ENCODE peak calls at places on chromosome 12, in four cellular contexts. One of them, this sample, is unnamed. For H3K36me3, the result is how much of the 10 kb centered on the place peaks cover.

GRCh38 chr12:9843416-9843815 is 16.1 kb downstream of the KLRF1 start:
- DNase-seq in HepG2: no peak
- DNase-seq in K562: no peak
- DNase-seq in H1: no peak
- DNase-seq in this sample: no peak

GRCh38 chr12:4160314-4161040 is 113.1 kb upstream of the CCND2 start:
- DNase-seq in HepG2: no peak
- DNase-seq in K562: no peak
- DNase-seq in H1: peak
- DNase-seq in this sample: no peak

GRCh38 chr12:56431850-56432249 is 17.4 kb downstream of the TIMELESS start:
- DNase-seq in HepG2: no peak
- DNase-seq in K562: no peak
- DNase-seq in H1: no peak
- DNase-seq in this sample: no peak

GRCh38 chr12:31650927-31651326 is 8.6 kb upstream of the ETFBKMT start:
- DNase-seq in HepG2: no peak
- DNase-seq in K562: no peak
- DNase-seq in H1: no peak
- DNase-seq in this sample: no peak

GRCh38 chr12:48072266-48072665 is 33.6 kb downstream of the SENP1 start:
- DNase-seq in HepG2: no peak
- DNase-seq in K562: no peak
- DNase-seq in H1: no peak
- DNase-seq in this sample: no peak

GRCh38 chr12:53061404-53062010 is 11.6 kb downstream of the TNS2 start:
- DNase-seq in HepG2: peak
- DNase-seq in K562: peak
- DNase-seq in H1: no peak
- DNase-seq in this sample: no peak

GRCh38 chr12:116524964-116525379 is 34.2 kb upstream of the MAP1LC3B2 start:
- DNase-seq in HepG2: no peak
- DNase-seq in K562: no peak
- DNase-seq in H1: no peak
- DNase-seq in this sample: no peak

GRCh38 chr12:57603758-57604453 is 718 bp upstream of the DTX3 start:
- DNase-seq in HepG2: no peak
- DNase-seq in K562: no peak
- DNase-seq in H1: peak
- DNase-seq in this sample: no peak

GRCh38 chr12:58847876-58848600 is 72.3 kb downstream of the LRIG3 start:
- DNase-seq in HepG2: no peak
- DNase-seq in K562: no peak
- DNase-seq in H1: no peak
- DNase-seq in this sample: peak

GRCh38 chr12:114799574-114800487 is 115.9 kb upstream of the TBX3 start:
- DNase-seq in HepG2: peak
- DNase-seq in K562: no peak
- DNase-seq in H1: no peak
- DNase-seq in this sample: no peak

GRCh38 chr12:40308851-40309420 is 84.1 kb downstream of the LRRK2 start:
- DNase-seq in HepG2: no peak
- DNase-seq in K562: no peak
- DNase-seq in H1: no peak
- DNase-seq in this sample: no peak

GRCh38 chr12:49930515-49931288 is 19.8 kb upstream of the AQP2 start:
- DNase-seq in HepG2: no peak
- DNase-seq in K562: no peak
- DNase-seq in H1: no peak
- DNase-seq in this sample: peak

GRCh38 chr12:112170376-112170775 is 45.0 kb downstream of the TRAFD1 start:
- DNase-seq in HepG2: no peak
- DNase-seq in K562: peak
- DNase-seq in H1: no peak
- DNase-seq in this sample: no peak

GRCh38 chr12:118377891-118378470 is 1.6 kb downstream of the SUDS3 start:
- DNase-seq in HepG2: peak
- DNase-seq in K562: peak
- DNase-seq in H1: peak
- DNase-seq in this sample: peak

GRCh38 chr12:9243999-9244649 is 35.9 kb upstream of the PZP start:
- DNase-seq in HepG2: peak
- DNase-seq in K562: no peak
- DNase-seq in H1: no peak
- DNase-seq in this sample: no peak

GRCh38 chr12:58496411-58496810 is 423.9 kb downstream of the LRIG3 start:
- DNase-seq in HepG2: no peak
- DNase-seq in K562: no peak
- DNase-seq in H1: no peak
- DNase-seq in this sample: no peak

GRCh38 chr12:7588703-7589329 is 76.9 kb downstream of the APOBEC1 start:
- DNase-seq in HepG2: peak
- DNase-seq in K562: peak
- DNase-seq in H1: peak
- DNase-seq in this sample: peak

GRCh38 chr12:106113446-106114083 is 25.2 kb downstream of the NUAK1 start:
- DNase-seq in HepG2: no peak
- DNase-seq in K562: no peak
- DNase-seq in H1: no peak
- DNase-seq in this sample: no peak

GRCh38 chr12:94089891-94090290 is 58.5 kb upstream of the PLXNC1 start:
- DNase-seq in HepG2: no peak
- DNase-seq in K562: peak
- DNase-seq in H1: no peak
- DNase-seq in this sample: no peak

GRCh38 chr12:27331927-27332324 is 710 bp upstream of the BMAL2 start:
- DNase-seq in HepG2: no peak
- DNase-seq in K562: no peak
- DNase-seq in H1: no peak
- DNase-seq in this sample: peak

GRCh38 chr12:68034567-68034966 is 45.3 kb downstream of the IFNG-AS1 start:
- DNase-seq in HepG2: no peak
- DNase-seq in K562: no peak
- DNase-seq in H1: no peak
- DNase-seq in this sample: no peak

GRCh38 chr12:27693403-27693802 is 2.8 kb upstream of the REP15 start:
- DNase-seq in HepG2: no peak
- DNase-seq in K562: no peak
- DNase-seq in H1: no peak
- DNase-seq in this sample: no peak

GRCh38 chr12:21607701-21608100 is 3.1 kb upstream of the GYS2 start:
- DNase-seq in HepG2: no peak
- DNase-seq in K562: no peak
- DNase-seq in H1: no peak
- DNase-seq in this sample: peak

GRCh38 chr12:62618948-62619347 is 152.3 kb downstream of the MON2 start:
- DNase-seq in HepG2: no peak
- DNase-seq in K562: no peak
- DNase-seq in H1: no peak
- DNase-seq in this sample: peak

GRCh38 chr12:105861232-105861631 is 277.5 kb downstream of the NUAK1 start:
- DNase-seq in HepG2: no peak
- DNase-seq in K562: no peak
- DNase-seq in H1: no peak
- DNase-seq in this sample: no peak

GRCh38 chr12:129903956-129904769 is at the start of gene TMEM132D:
- DNase-seq in HepG2: no peak
- DNase-seq in K562: no peak
- DNase-seq in H1: peak
- DNase-seq in this sample: no peak

GRCh38 chr12:1453801-1454200 is 140.6 kb downstream of the FBXL14 start:
- DNase-seq in HepG2: no peak
- DNase-seq in K562: no peak
- DNase-seq in H1: no peak
- DNase-seq in this sample: no peak

GRCh38 chr12:12506541-12506940 is 56.1 kb downstream of the DUSP16 start:
- DNase-seq in HepG2: no peak
- DNase-seq in K562: no peak
- DNase-seq in H1: no peak
- DNase-seq in this sample: no peak

GRCh38 chr12:113262710-113263109 is 41.4 kb downstream of the TPCN1 start:
- DNase-seq in HepG2: no peak
- DNase-seq in K562: no peak
- DNase-seq in H1: no peak
- DNase-seq in this sample: no peak

GRCh38 chr12:121903202-121903601 is 14.6 kb downstream of the PSMD9 start:
- DNase-seq in HepG2: no peak
- DNase-seq in K562: no peak
- DNase-seq in H1: no peak
- DNase-seq in this sample: no peak

GRCh38 chr12:50507930-50508329 is 3.1 kb downstream of the DIP2B start:
- DNase-seq in HepG2: no peak
- DNase-seq in K562: no peak
- DNase-seq in H1: no peak
- DNase-seq in this sample: no peak

GRCh38 chr12:26737487-26738030 is 95.4 kb downstream of the ITPR2 start:
- DNase-seq in HepG2: no peak
- DNase-seq in K562: no peak
- DNase-seq in H1: no peak
- DNase-seq in this sample: no peak

GRCh38 chr12:51980051-51980808 is 26.5 kb upstream of the TAMALIN start:
- DNase-seq in HepG2: peak
- DNase-seq in K562: peak
- DNase-seq in H1: peak
- DNase-seq in this sample: peak

GRCh38 chr12:92593734-92594402 is 108.9 kb upstream of the PLEKHG7 start:
- DNase-seq in HepG2: peak
- DNase-seq in K562: no peak
- DNase-seq in H1: no peak
- DNase-seq in this sample: peak

GRCh38 chr12:41621288-41621687 is 433.2 kb downstream of the PDZRN4 start:
- DNase-seq in HepG2: no peak
- DNase-seq in K562: no peak
- DNase-seq in H1: no peak
- DNase-seq in this sample: no peak

GRCh38 chr12:41521872-41522379 is 333.8 kb downstream of the PDZRN4 start:
- DNase-seq in HepG2: no peak
- DNase-seq in K562: no peak
- DNase-seq in H1: no peak
- DNase-seq in this sample: peak

GRCh38 chr12:27474344-27474743 is 27.8 kb downstream of the SMCO2 start:
- DNase-seq in HepG2: no peak
- DNase-seq in K562: no peak
- DNase-seq in H1: no peak
- DNase-seq in this sample: no peak

GRCh38 chr12:46205293-46205692 is 63.5 kb downstream of the SLC38A1 start:
- DNase-seq in HepG2: no peak
- DNase-seq in K562: no peak
- DNase-seq in H1: no peak
- DNase-seq in this sample: peak
- H3K36me3 ChIP-seq in HepG2: half or more
- H3K36me3 ChIP-seq in K562: half or more
- H3K36me3 ChIP-seq in H1: under half
- H3K36me3 ChIP-seq in this sample: under half

GRCh38 chr12:19462441-19462840 is 23.1 kb downstream of the AEBP2 start:
- DNase-seq in HepG2: no peak
- DNase-seq in K562: no peak
- DNase-seq in H1: no peak
- DNase-seq in this sample: peak
- TF ChIP-seq JUN in HepG2: no peak
- TF ChIP-seq JUN in K562: no peak
- TF ChIP-seq JUN in H1: no peak
- TF ChIP-seq JUN in this sample: no peak

DNA sequence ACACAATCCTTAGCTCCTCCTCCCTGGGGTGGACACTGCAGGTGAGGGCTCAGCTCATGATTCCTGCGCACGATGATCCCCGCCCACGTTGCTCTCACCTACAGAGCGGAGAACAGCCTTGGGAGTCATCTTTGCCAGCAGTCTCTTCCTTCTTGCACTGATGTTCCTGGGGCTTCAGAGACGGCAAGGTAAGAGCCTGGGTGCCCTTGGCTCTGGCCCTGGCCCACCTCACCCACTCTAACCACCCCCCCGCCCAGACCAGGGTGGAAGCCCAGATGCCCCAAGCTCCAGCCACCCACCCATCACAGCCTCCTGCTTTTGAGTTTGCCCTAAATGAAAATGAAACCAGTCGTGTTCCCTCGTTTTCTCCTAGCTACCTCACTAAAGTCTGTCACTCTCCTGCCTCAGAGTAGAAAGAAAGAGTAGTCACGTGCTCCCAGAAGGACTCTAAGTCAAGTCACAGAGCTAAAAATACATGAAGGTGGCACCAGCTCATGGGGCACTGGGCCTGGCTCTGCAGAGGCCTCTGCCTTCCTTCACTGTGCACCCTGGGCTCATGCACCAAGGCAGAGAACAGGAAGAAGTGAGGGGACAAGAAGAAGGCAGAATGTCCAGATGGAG is 9.0 kb downstream of the TAPBPL start:
- DNase-seq in HepG2: no peak
- DNase-seq in K562: no peak
- DNase-seq in H1: no peak
- DNase-seq in this sample: no peak
- H3K36me3 ChIP-seq in HepG2: half or more
- H3K36me3 ChIP-seq in K562: under half
- H3K36me3 ChIP-seq in H1: under half
- H3K36me3 ChIP-seq in this sample: under half

DNA sequence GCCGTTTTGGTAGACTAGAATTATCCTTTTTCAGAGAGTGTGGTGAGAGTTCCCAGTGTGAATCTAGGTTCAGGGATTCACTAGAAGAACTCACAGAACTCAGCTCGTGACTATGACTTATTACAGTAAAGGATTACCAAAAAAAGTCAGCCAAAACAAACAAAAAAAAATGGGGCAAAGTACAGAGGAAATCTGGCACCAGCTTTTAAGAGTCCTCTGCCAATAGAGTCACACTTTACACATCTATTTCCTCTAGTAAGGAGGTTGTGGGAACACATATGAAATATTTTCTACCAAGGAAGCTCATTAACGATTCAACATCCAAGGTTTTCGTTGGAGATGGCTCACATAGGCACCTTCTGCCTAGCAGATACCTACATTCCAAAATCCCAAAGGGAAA is 28.2 kb downstream of the TSPAN19 start:
- DNase-seq in HepG2: no peak
- DNase-seq in K562: no peak
- DNase-seq in H1: no peak
- DNase-seq in this sample: peak
- TF ChIP-seq JUN in HepG2: no peak
- TF ChIP-seq JUN in K562: no peak
- TF ChIP-seq JUN in H1: no peak
- TF ChIP-seq JUN in this sample: no peak